ENCODE peak calls at places on chromosomes 1 and 21, in seven cellular contexts. One of them, this sample, is unnamed.

GRCh38 chr1:8984203-8984602 is 38.5 kb downstream of the CA6 start:
- DNase-seq in foreskin fibroblast: no peak
- DNase-seq in NCI-H2081: no peak
- DNase-seq in Calu3: no peak
- DNase-seq in mammary epithelial cell: no peak
- DNase-seq in activated CD4-positive, CD25-positive, alpha-beta regulatory T cell treated with anti-CD3 and anti-CD28 coated beads, Interleukin-2, amount 50 U/mL, for 72 hours: no peak
- DNase-seq in stimulated activated CD4-positive, alpha-beta T cell treated with anti-CD3 and anti-CD28 coated beads, Interleukin-4, amount 100 ng/mL, for 24 hours: no peak
- DNase-seq in this sample: no peak

GRCh38 chr1:200741808-200742207 is 3.1 kb downstream of the CAMSAP2 start:
- DNase-seq in NCI-H2081: no peak
- DNase-seq in stimulated activated CD4-positive, alpha-beta T cell treated with anti-CD3 and anti-CD28 coated beads, Interleukin-4, amount 100 ng/mL, for 24 hours: no peak
- DNase-seq in activated CD4-positive, CD25-positive, alpha-beta regulatory T cell treated with anti-CD3 and anti-CD28 coated beads, Interleukin-2, amount 50 U/mL, for 72 hours: no peak
- DNase-seq in foreskin fibroblast: no peak
- DNase-seq in mammary epithelial cell: no peak
- DNase-seq in Calu3: no peak
- DNase-seq in this sample: no peak

GRCh38 chr21:44423312-44423821 is 31.9 kb upstream of the LRRC3 start:
- DNase-seq in stimulated activated CD4-positive, alpha-beta T cell treated with anti-CD3 and anti-CD28 coated beads, Interleukin-4, amount 100 ng/mL, for 24 hours: no peak
- DNase-seq in NCI-H2081: no peak
- DNase-seq in foreskin fibroblast: no peak
- DNase-seq in activated CD4-positive, CD25-positive, alpha-beta regulatory T cell treated with anti-CD3 and anti-CD28 coated beads, Interleukin-2, amount 50 U/mL, for 72 hours: peak
- DNase-seq in Calu3: no peak
- DNase-seq in mammary epithelial cell: no peak
- DNase-seq in this sample: no peak

GRCh38 chr1:202058001-202058908 is 47.9 kb downstream of the ELF3 start:
- DNase-seq in NCI-H2081: no peak
- DNase-seq in foreskin fibroblast: no peak
- DNase-seq in stimulated activated CD4-positive, alpha-beta T cell treated with anti-CD3 and anti-CD28 coated beads, Interleukin-4, amount 100 ng/mL, for 24 hours: no peak
- DNase-seq in activated CD4-positive, CD25-positive, alpha-beta regulatory T cell treated with anti-CD3 and anti-CD28 coated beads, Interleukin-2, amount 50 U/mL, for 72 hours: no peak
- DNase-seq in Calu3: peak
- DNase-seq in mammary epithelial cell: peak
- DNase-seq in this sample: no peak

GRCh38 chr1:94070746-94071318 is 50.1 kb downstream of the ABCA4 start:
- DNase-seq in stimulated activated CD4-positive, alpha-beta T cell treated with anti-CD3 and anti-CD28 coated beads, Interleukin-4, amount 100 ng/mL, for 24 hours: no peak
- DNase-seq in NCI-H2081: no peak
- DNase-seq in Calu3: no peak
- DNase-seq in mammary epithelial cell: no peak
- DNase-seq in activated CD4-positive, CD25-positive, alpha-beta regulatory T cell treated with anti-CD3 and anti-CD28 coated beads, Interleukin-2, amount 50 U/mL, for 72 hours: no peak
- DNase-seq in foreskin fibroblast: no peak
- DNase-seq in this sample: no peak

GRCh38 chr1:248303324-248303723 is at the start of gene OR2T12:
- DNase-seq in Calu3: no peak
- DNase-seq in foreskin fibroblast: no peak
- DNase-seq in activated CD4-positive, CD25-positive, alpha-beta regulatory T cell treated with anti-CD3 and anti-CD28 coated beads, Interleukin-2, amount 50 U/mL, for 72 hours: no peak
- DNase-seq in NCI-H2081: no peak
- DNase-seq in stimulated activated CD4-positive, alpha-beta T cell treated with anti-CD3 and anti-CD28 coated beads, Interleukin-4, amount 100 ng/mL, for 24 hours: no peak
- DNase-seq in mammary epithelial cell: no peak
- DNase-seq in this sample: no peak

GRCh38 chr1:205670611-205671430 is 9.5 kb downstream of the SLC45A3 start:
- DNase-seq in stimulated activated CD4-positive, alpha-beta T cell treated with anti-CD3 and anti-CD28 coated beads, Interleukin-4, amount 100 ng/mL, for 24 hours: no peak
- DNase-seq in Calu3: no peak
- DNase-seq in foreskin fibroblast: no peak
- DNase-seq in mammary epithelial cell: no peak
- DNase-seq in activated CD4-positive, CD25-positive, alpha-beta regulatory T cell treated with anti-CD3 and anti-CD28 coated beads, Interleukin-2, amount 50 U/mL, for 72 hours: no peak
- DNase-seq in NCI-H2081: no peak
- DNase-seq in this sample: no peak

GRCh38 chr1:162230096-162230495 is 146.6 kb downstream of the SPATA46 start:
- DNase-seq in mammary epithelial cell: no peak
- DNase-seq in NCI-H2081: peak
- DNase-seq in foreskin fibroblast: no peak
- DNase-seq in stimulated activated CD4-positive, alpha-beta T cell treated with anti-CD3 and anti-CD28 coated beads, Interleukin-4, amount 100 ng/mL, for 24 hours: no peak
- DNase-seq in activated CD4-positive, CD25-positive, alpha-beta regulatory T cell treated with anti-CD3 and anti-CD28 coated beads, Interleukin-2, amount 50 U/mL, for 72 hours: no peak
- DNase-seq in Calu3: peak
- DNase-seq in this sample: peak

GRCh38 chr1:27505420-27505680 is 15.4 kb upstream of the WASF2 start:
- DNase-seq in NCI-H2081: no peak
- DNase-seq in stimulated activated CD4-positive, alpha-beta T cell treated with anti-CD3 and anti-CD28 coated beads, Interleukin-4, amount 100 ng/mL, for 24 hours: no peak
- DNase-seq in mammary epithelial cell: no peak
- DNase-seq in foreskin fibroblast: no peak
- DNase-seq in activated CD4-positive, CD25-positive, alpha-beta regulatory T cell treated with anti-CD3 and anti-CD28 coated beads, Interleukin-2, amount 50 U/mL, for 72 hours: no peak
- DNase-seq in Calu3: no peak
- DNase-seq in this sample: no peak

GRCh38 chr1:29779146-29779545 is 542.8 kb downstream of the PTPRU start:
- DNase-seq in NCI-H2081: no peak
- DNase-seq in foreskin fibroblast: no peak
- DNase-seq in mammary epithelial cell: no peak
- DNase-seq in Calu3: no peak
- DNase-seq in stimulated activated CD4-positive, alpha-beta T cell treated with anti-CD3 and anti-CD28 coated beads, Interleukin-4, amount 100 ng/mL, for 24 hours: no peak
- DNase-seq in activated CD4-positive, CD25-positive, alpha-beta regulatory T cell treated with anti-CD3 and anti-CD28 coated beads, Interleukin-2, amount 50 U/mL, for 72 hours: no peak
- DNase-seq in this sample: no peak

GRCh38 chr1:41964400-41964799 is 45.7 kb upstream of the HIVEP3 start:
- DNase-seq in mammary epithelial cell: no peak
- DNase-seq in NCI-H2081: no peak
- DNase-seq in Calu3: no peak
- DNase-seq in stimulated activated CD4-positive, alpha-beta T cell treated with anti-CD3 and anti-CD28 coated beads, Interleukin-4, amount 100 ng/mL, for 24 hours: no peak
- DNase-seq in activated CD4-positive, CD25-positive, alpha-beta regulatory T cell treated with anti-CD3 and anti-CD28 coated beads, Interleukin-2, amount 50 U/mL, for 72 hours: no peak
- DNase-seq in foreskin fibroblast: no peak
- DNase-seq in this sample: no peak

GRCh38 chr1:64171797-64172281 is 31.6 kb upstream of the UBE2U start:
- DNase-seq in mammary epithelial cell: peak
- DNase-seq in Calu3: peak
- DNase-seq in stimulated activated CD4-positive, alpha-beta T cell treated with anti-CD3 and anti-CD28 coated beads, Interleukin-4, amount 100 ng/mL, for 24 hours: no peak
- DNase-seq in foreskin fibroblast: no peak
- DNase-seq in activated CD4-positive, CD25-positive, alpha-beta regulatory T cell treated with anti-CD3 and anti-CD28 coated beads, Interleukin-2, amount 50 U/mL, for 72 hours: no peak
- DNase-seq in NCI-H2081: no peak
- DNase-seq in this sample: peak

GRCh38 chr1:89179343-89179742 is 3.5 kb upstream of the GBP7 start:
- DNase-seq in Calu3: no peak
- DNase-seq in stimulated activated CD4-positive, alpha-beta T cell treated with anti-CD3 and anti-CD28 coated beads, Interleukin-4, amount 100 ng/mL, for 24 hours: no peak
- DNase-seq in foreskin fibroblast: no peak
- DNase-seq in activated CD4-positive, CD25-positive, alpha-beta regulatory T cell treated with anti-CD3 and anti-CD28 coated beads, Interleukin-2, amount 50 U/mL, for 72 hours: no peak
- DNase-seq in mammary epithelial cell: no peak
- DNase-seq in NCI-H2081: no peak
- DNase-seq in this sample: no peak

GRCh38 chr1:156276532-156276931 is 6.1 kb downstream of the SMG5 start:
- DNase-seq in foreskin fibroblast: no peak
- DNase-seq in mammary epithelial cell: no peak
- DNase-seq in Calu3: no peak
- DNase-seq in NCI-H2081: no peak
- DNase-seq in stimulated activated CD4-positive, alpha-beta T cell treated with anti-CD3 and anti-CD28 coated beads, Interleukin-4, amount 100 ng/mL, for 24 hours: no peak
- DNase-seq in activated CD4-positive, CD25-positive, alpha-beta regulatory T cell treated with anti-CD3 and anti-CD28 coated beads, Interleukin-2, amount 50 U/mL, for 72 hours: no peak
- DNase-seq in this sample: no peak

GRCh38 chr1:241229216-241229615 is 127.8 kb downstream of the RGS7 start:
- DNase-seq in activated CD4-positive, CD25-positive, alpha-beta regulatory T cell treated with anti-CD3 and anti-CD28 coated beads, Interleukin-2, amount 50 U/mL, for 72 hours: no peak
- DNase-seq in stimulated activated CD4-positive, alpha-beta T cell treated with anti-CD3 and anti-CD28 coated beads, Interleukin-4, amount 100 ng/mL, for 24 hours: no peak
- DNase-seq in mammary epithelial cell: no peak
- DNase-seq in foreskin fibroblast: no peak
- DNase-seq in NCI-H2081: peak
- DNase-seq in Calu3: no peak
- DNase-seq in this sample: no peak

GRCh38 chr1:15244813-15245212 is 2.2 kb upstream of the FHAD1 start:
- DNase-seq in mammary epithelial cell: no peak
- DNase-seq in NCI-H2081: no peak
- DNase-seq in Calu3: no peak
- DNase-seq in activated CD4-positive, CD25-positive, alpha-beta regulatory T cell treated with anti-CD3 and anti-CD28 coated beads, Interleukin-2, amount 50 U/mL, for 72 hours: no peak
- DNase-seq in foreskin fibroblast: no peak
- DNase-seq in stimulated activated CD4-positive, alpha-beta T cell treated with anti-CD3 and anti-CD28 coated beads, Interleukin-4, amount 100 ng/mL, for 24 hours: no peak
- DNase-seq in this sample: no peak